ENCODE peak calls at places on chromosomes 5 and 9, in five cellular contexts. F, O, H, B and G are unnamed samples. For H3K4me1 and H3K36me3, the result is how much of the 10 kb centered on the place peaks cover.

GRCh38 chr9:135090547-135090946 is 3.1 kb downstream of the OLFM1 start:
- DNase-seq in O (no peak), F (no peak), B (no peak), H (no peak), G (no peak)

GRCh38 chr9:2838356-2838983 is 5.4 kb downstream of the PUM3 start:
- DNase-seq in B (no peak), F (no peak), O (no peak), H (no peak), G (no peak)

GRCh38 chr9:34987160-34988040 is 2.1 kb upstream of the DNAJB5 start:
- DNase-seq in H (no peak), F (no peak), O (no peak), B (no peak), G (no peak)

GRCh38 chr9:87609002-87609401 is 111.3 kb downstream of the DAPK1 start:
- DNase-seq in H (no peak), O (no peak), B (no peak), F (no peak), G (no peak)

GRCh38 chr5:145818604-145819003 is 16.5 kb downstream of the PRELID2 start:
- DNase-seq in B (no peak), O (no peak), H (no peak), F (no peak), G (no peak)

GRCh38 chr9:79111653-79112052 is 460.1 kb upstream of the TLE4 start:
- DNase-seq in H (no peak), O (no peak), F (no peak), B (no peak), G (no peak)

GRCh38 chr9:116271307-116271706 is 117.7 kb downstream of the PAPPA start:
- DNase-seq in B (peak), F (no peak), O (no peak), H (no peak), G (no peak)

GRCh38 chr9:87267251-87267679 is 230.4 kb upstream of the DAPK1 start:
- DNase-seq in B (no peak), H (no peak), F (no peak), O (no peak), G (peak)

GRCh38 chr9:111356567-111357244 is 26.7 kb upstream of the OR2K2 start:
- DNase-seq in H (peak), O (no peak), F (peak), B (peak), G (peak)

GRCh38 chr5:15026944-15027343 is 155.4 kb upstream of the ANKH start:
- DNase-seq in B (no peak), H (no peak), F (no peak), O (no peak), G (no peak)

GRCh38 chr5:133387091-133387490 is 225.2 kb downstream of the FSTL4 start:
- DNase-seq in F (no peak), O (no peak), H (no peak), B (peak), G (no peak)

GRCh38 chr9:489198-490197 is 274.8 kb downstream of the DOCK8 start:
- DNase-seq in F (no peak), O (no peak), H (no peak), B (peak), G (no peak)

GRCh38 chr5:179865471-179866240 is 7.0 kb upstream of the MRNIP start:
- DNase-seq in B (no peak), O (no peak), H (no peak), F (no peak), G (no peak)

GRCh38 chr5:169100735-169101075 is 200.2 kb downstream of the SLIT3 start:
- DNase-seq in F (no peak), O (no peak), H (no peak), B (peak), G (no peak)

GRCh38 chr9:122827759-122828090 is 663 bp downstream of the PDCL start:
- DNase-seq in B (no peak), O (no peak), H (no peak), F (no peak), G (no peak)

GRCh38 chr5:66494437-66494836 is 101.8 kb upstream of the MAST4 start:
- DNase-seq in O (no peak), F (no peak), H (no peak), B (no peak), G (no peak)

GRCh38 chr9:88460583-88461332 is 72.5 kb downstream of the SPIN1 start:
- DNase-seq in O (no peak), H (no peak), B (peak), F (no peak), G (no peak)

GRCh38 chr5:67246108-67246507 is 49.5 kb upstream of the CD180 start:
- DNase-seq in H (peak), F (peak), O (peak), B (peak), G (no peak)

GRCh38 chr5:141149812-141150211 is at the start of gene PCDHB6:
- DNase-seq in O (peak), H (no peak), B (no peak), F (no peak), G (no peak)

GRCh38 chr5:154780128-154780527 is 25.0 kb downstream of the LARP1 start:
- DNase-seq in F (no peak), H (no peak), B (no peak), O (no peak), G (no peak)
- H3K4me1 ChIP-seq in F (under half), H (under half), B (under half), O (under half), G (half or more)

GRCh38 chr9:94166237-94167054 is 82.2 kb downstream of the PTPDC1 start:
- DNase-seq in F (peak), H (peak), O (peak), B (peak), G (peak)
- TF ChIP-seq CTCF in F (no peak), H (no peak), O (no peak), B (no peak), G (peak)

GRCh38 chr5:172055421-172055820 is 49.0 kb upstream of the FBXW11 start:
- DNase-seq in B (no peak), F (no peak), O (no peak), H (no peak), G (no peak)

GRCh38 chr5:172052454-172053236 is 46.2 kb upstream of the FBXW11 start:
- DNase-seq in F (no peak), H (peak), O (no peak), B (no peak), G (peak)

GRCh38 chr5:172051643-172052362 is 45.4 kb upstream of the FBXW11 start:
- DNase-seq in H (no peak), F (no peak), O (no peak), B (peak), G (no peak)

GRCh38 chr5:172055996-172056395 is 49.6 kb upstream of the FBXW11 start:
- DNase-seq in O (no peak), H (no peak), B (no peak), F (no peak), G (no peak)

GRCh38 chr5:172054611-172055153 is 48.2 kb upstream of the FBXW11 start:
- DNase-seq in O (no peak), F (no peak), H (no peak), B (no peak), G (no peak)
- H3K36me3 ChIP-seq in O (under half), F (under half), H (under half), B (under half), G (under half)

DNA sequence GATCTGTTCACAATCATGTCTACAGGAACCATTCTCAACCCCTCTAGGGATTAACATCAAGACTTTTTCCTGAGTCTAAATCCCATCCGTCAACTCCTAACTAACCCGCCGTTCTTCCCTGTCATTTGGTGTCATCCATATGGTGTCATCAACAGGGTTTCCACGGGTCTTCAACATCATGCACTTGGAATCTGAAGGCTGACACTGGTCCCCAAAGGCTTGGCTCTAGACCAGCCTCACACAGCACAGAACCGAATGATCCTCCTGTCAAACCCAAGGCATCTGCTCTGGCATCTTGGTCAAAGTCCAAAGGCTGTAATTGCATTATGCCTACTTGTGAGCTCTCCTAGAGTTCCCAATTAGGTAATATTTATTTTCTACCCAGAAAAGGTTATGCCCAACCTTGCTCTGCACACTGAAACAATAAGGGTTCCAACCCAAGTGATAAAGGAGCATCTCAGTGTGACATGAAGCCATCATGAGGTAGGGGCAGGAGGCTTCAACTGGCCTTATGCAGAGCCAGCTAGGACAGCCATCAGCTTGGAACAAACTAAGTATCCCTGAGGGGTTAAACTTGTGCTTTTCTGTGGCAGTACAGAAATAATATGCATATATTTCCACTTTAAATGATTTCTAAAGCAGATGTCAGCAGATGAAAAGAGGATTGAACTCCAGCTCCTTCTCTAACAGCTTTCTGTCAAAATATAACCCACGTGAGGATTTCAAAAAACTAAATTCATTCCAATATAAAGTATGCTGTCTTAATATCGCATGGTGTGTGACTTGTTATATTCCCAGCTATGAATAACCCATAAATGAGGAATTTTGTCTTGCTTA is 13.9 kb downstream of the ENC1 start:
- DNase-seq in B (no peak), O (no peak), H (no peak), F (no peak), G (no peak)
- H3K4me1 ChIP-seq in B (under half), O (under half), H (under half), F (half or more), G (under half)

DNA sequence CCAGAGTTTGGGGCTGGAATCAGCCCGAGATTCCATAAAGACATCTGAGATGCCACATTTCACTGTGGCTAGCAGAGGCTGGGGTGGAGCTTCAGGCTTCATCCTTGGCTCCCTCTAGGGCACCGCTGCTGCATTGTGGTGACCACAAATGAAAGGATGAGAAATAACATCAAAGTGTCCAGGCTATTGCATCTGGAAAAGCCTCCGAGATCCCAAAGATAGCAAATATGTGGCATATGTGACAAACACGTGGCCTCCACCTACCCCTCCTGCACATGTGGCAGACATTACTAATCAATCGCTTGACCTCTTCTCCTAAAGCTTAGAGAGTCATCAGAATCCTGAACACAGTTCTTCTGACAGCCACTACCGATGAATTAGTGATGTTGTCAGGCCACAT is 4.5 kb downstream of the SPARC start:
- DNase-seq in F (no peak), H (no peak), O (no peak), B (no peak), G (no peak)
- TF ChIP-seq CTCF in F (no peak), H (no peak), O (no peak), B (no peak), G (no peak)

DNA sequence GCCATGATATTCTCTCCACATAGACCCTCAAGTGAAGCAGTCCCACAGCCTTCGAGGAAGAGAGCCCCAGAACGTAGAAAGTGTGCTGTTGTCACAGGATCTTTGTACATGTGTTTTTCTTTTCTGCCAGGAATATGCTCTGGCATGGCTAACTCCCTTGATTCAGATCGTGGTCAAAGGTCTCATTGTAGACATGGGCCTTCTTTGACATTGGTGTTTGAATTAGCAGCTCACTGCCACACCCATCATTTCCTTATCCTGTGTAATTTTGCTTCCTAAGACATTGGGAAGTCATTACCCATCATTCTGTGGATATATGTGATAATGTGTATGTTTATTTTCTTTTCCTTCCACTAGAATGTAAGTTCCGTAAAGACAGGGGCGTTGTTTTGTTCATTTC is 25.5 kb downstream of the MTRR start:
- DNase-seq in B (no peak), O (no peak), H (no peak), F (no peak), G (no peak)
- H3K36me3 ChIP-seq in B (half or more), O (half or more), H (under half), F (under half), G (half or more)